ENCODE peak calls at places on chromosomes 13 and 19, in nine cellular contexts. U, W, I, N, O, B, X, P and Z are unnamed samples.

GRCh38 chr19:49338691-49339363 is 3.6 kb downstream of the CD37 start:
- DNase-seq in U (peak; percentile 61), W (no peak), I (no peak), N (peak; percentile 83), O (no peak), B (peak; percentile 69), X (peak; percentile 82), P (peak; percentile 16), Z (peak; percentile 68)

GRCh38 chr13:109400192-109400591 is 386.2 kb downstream of the IRS2 start:
- DNase-seq in U (no peak), W (no peak), I (no peak), N (peak; percentile 33), O (no peak), B (no peak), X (no peak), P (no peak), Z (peak; percentile 9)

GRCh38 chr13:33761744-33762143 is 56.2 kb upstream of the RFC3 start:
- DNase-seq in U (peak; percentile 8), W (no peak), I (no peak), N (no peak), O (no peak), B (no peak), X (no peak), P (peak; percentile 8), Z (no peak)

GRCh38 chr13:32940601-32941000 is 75.6 kb upstream of the KL start:
- DNase-seq in U (peak; percentile 43), W (peak; percentile 15), I (no peak), N (no peak), O (no peak), B (peak; percentile 21), X (no peak), P (peak; percentile 30), Z (no peak)

GRCh38 chr13:112056284-112056727 is 10.6 kb upstream of the SOX1 start:
- DNase-seq in U (no peak), W (no peak), I (no peak), N (no peak), O (no peak), B (no peak), X (no peak), P (no peak), Z (no peak)

GRCh38 chr19:13195678-13196077 is 45.5 kb downstream of the IER2 start:
- DNase-seq in U (no peak), W (no peak), I (no peak), N (peak; percentile 72), O (no peak), B (no peak), X (peak; percentile 64), P (no peak), Z (peak; percentile 75)

GRCh38 chr19:45771331-45771933 is 2.4 kb upstream of the SIX5 start:
- DNase-seq in U (no peak), W (no peak), I (no peak), N (no peak), O (no peak), B (no peak), X (no peak), P (no peak), Z (no peak)

GRCh38 chr19:46408611-46409039 is 4.7 kb downstream of the CCDC8 start:
- DNase-seq in U (no peak), W (peak; percentile 63), I (peak; percentile 21), N (no peak), O (no peak), B (peak; percentile 42), X (no peak), P (no peak), Z (no peak)

GRCh38 chr13:89852570-89852969 is 1494.9 kb upstream of the MIR17HG start:
- DNase-seq in U (no peak), W (no peak), I (no peak), N (no peak), O (no peak), B (no peak), X (no peak), P (no peak), Z (no peak)

GRCh38 chr13:26601669-26602068 is 44.2 kb downstream of the WASF3 start:
- DNase-seq in U (peak; percentile 14), W (peak; percentile 35), I (no peak), N (no peak), O (no peak), B (no peak), X (no peak), P (peak; percentile 49), Z (no peak)